ENCODE peak calls at places on chromosomes 2 and 18, in six cellular contexts. M is brain microvascular endothelial cell; F is tibial nerve; R is CD4-positive, CD25-positive, alpha-beta regulatory T cell; P is spleen; O is upper lobe of right lung. V is an unnamed sample.

GRCh38 chr2:122506620-122507019 is 751.2 kb downstream of the TSN start:
- DNase-seq in M (no peak), F (no peak), R (no peak), P (no peak), O (no peak), V (no peak)

GRCh38 chr18:76258209-76258608 is 236.8 kb downstream of the ZNF516 start:
- DNase-seq in M (no peak), F (no peak), R (no peak), P (no peak), O (no peak), V (no peak)

GRCh38 chr18:34943587-34943986 is 97.6 kb upstream of the MAPRE2 start:
- DNase-seq in M (no peak), F (no peak), R (no peak), P (no peak), O (no peak), V (no peak)

GRCh38 chr2:19349911-19350677 is 8.3 kb downstream of the OSR1 start:
- DNase-seq in M (peak), F (no peak), R (no peak), P (peak), O (peak), V (no peak)

GRCh38 chr18:22439447-22439846 is 21.7 kb upstream of the CTAGE1 start:
- DNase-seq in M (peak), F (no peak), R (no peak), P (no peak), O (no peak), V (peak)

GRCh38 chr2:15471606-15472005 is 89.5 kb downstream of the NBAS start:
- DNase-seq in M (no peak), F (no peak), R (no peak), P (no peak), O (no peak), V (no peak)

GRCh38 chr2:76861708-76862107 is 660.5 kb downstream of the LRRTM4 start:
- DNase-seq in M (peak), F (no peak), R (no peak), P (no peak), O (no peak), V (no peak)

GRCh38 chr2:40367652-40368051 is 84.2 kb downstream of the SLC8A1 start:
- DNase-seq in M (peak), F (no peak), R (no peak), P (no peak), O (no peak), V (no peak)

GRCh38 chr2:211503856-211504255 is 947.5 kb downstream of the CPS1 start:
- DNase-seq in M (no peak), F (no peak), R (no peak), P (no peak), O (no peak), V (no peak)

GRCh38 chr2:222287862-222288479 is 10.8 kb downstream of the PAX3 start:
- DNase-seq in M (no peak), F (no peak), R (no peak), P (no peak), O (no peak), V (no peak)

GRCh38 chr2:10329880-10330699 is 27.4 kb downstream of the HPCAL1 start:
- DNase-seq in M (peak), F (no peak), R (peak), P (no peak), O (no peak), V (peak)

GRCh38 chr2:222730346-222731065 is 59.0 kb downstream of the MOGAT1 start:
- DNase-seq in M (no peak), F (no peak), R (no peak), P (no peak), O (no peak), V (no peak)

GRCh38 chr2:122239440-122239839 is 484.0 kb downstream of the TSN start:
- DNase-seq in M (no peak), F (no peak), R (no peak), P (no peak), O (no peak), V (no peak)

GRCh38 chr2:112579280-112579679 is 5.1 kb upstream of the CHCHD5 start:
- DNase-seq in M (peak), F (no peak), R (no peak), P (no peak), O (no peak), V (peak)

GRCh38 chr2:111252436-111252835 is 131.7 kb downstream of the BCL2L11 start:
- DNase-seq in M (no peak), F (no peak), R (no peak), P (no peak), O (no peak), V (no peak)

GRCh38 chr2:45253151-45253550 is 243.9 kb upstream of the SIX2 start:
- DNase-seq in M (no peak), F (no peak), R (no peak), P (no peak), O (no peak), V (no peak)

GRCh38 chr2:134718956-134719814 is at the start of gene TMEM163:
- DNase-seq in M (no peak), F (no peak), R (no peak), P (peak), O (peak), V (no peak)

GRCh38 chr2:47173986-47174730 is 19.1 kb upstream of the STPG4 start:
- DNase-seq in M (no peak), F (no peak), R (no peak), P (no peak), O (no peak), V (no peak)

GRCh38 chr2:29751390-29751789 is 170.0 kb downstream of the ALK start:
- DNase-seq in M (no peak), F (no peak), R (no peak), P (no peak), O (no peak), V (no peak)

GRCh38 chr2:2827691-2828315 is 496.7 kb upstream of the MYT1L start:
- DNase-seq in M (no peak), F (no peak), R (no peak), P (peak), O (peak), V (peak)

GRCh38 chr18:79951545-79952456 is at the start of gene SLC66A2:
- DNase-seq in M (peak), F (peak), R (peak), P (peak), O (peak), V (peak)
- H3K27ac ChIP-seq in M (peak), F (peak), R (peak), P (peak), O (peak), V (peak)

DNA sequence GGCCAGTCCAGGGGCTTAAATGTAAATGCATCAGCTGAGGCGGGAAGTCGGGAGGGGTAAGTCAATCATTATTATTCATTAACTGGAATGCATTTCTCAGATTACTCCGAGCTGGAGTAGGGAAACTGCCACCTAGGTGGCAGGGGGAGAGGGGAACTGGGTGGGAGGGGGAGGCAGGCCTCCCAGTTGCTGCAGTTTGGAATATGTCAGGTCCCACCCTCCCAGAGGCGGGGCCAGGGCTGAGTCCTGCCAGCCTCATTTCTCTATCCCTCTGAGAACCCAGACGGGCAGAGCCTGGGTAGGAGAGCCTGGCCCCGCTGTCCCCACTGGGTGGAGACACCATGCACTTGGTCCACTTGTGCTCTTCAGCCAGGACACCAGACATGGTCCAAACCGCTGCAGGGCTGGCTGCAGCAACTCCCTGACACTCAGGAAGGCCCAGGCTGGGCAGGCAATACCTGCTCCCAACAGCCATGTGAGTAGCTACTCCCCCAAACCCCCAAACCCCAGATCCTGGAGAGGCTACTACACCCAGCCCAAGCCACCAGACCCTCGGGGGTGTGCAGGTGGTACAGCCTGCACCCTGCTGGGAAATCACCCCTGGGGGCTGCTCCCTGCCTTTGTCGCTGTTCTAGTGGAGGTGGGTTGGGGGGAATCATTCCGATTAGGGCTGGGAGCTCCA is at the start of gene GPBAR1:
- DNase-seq in M (no peak), F (no peak), R (no peak), P (no peak), O (peak), V (no peak)
- H3K27ac ChIP-seq in M (no peak), F (peak), R (no peak), P (peak), O (peak), V (no peak)

GRCh38 chr2:233384811-233385488 is 30.7 kb downstream of the DGKD start:
- DNase-seq in M (no peak), F (no peak), R (no peak), P (no peak), O (no peak), V (no peak)
- H3K27ac ChIP-seq in M (no peak), F (no peak), R (peak), P (peak), O (no peak), V (no peak)

DNA sequence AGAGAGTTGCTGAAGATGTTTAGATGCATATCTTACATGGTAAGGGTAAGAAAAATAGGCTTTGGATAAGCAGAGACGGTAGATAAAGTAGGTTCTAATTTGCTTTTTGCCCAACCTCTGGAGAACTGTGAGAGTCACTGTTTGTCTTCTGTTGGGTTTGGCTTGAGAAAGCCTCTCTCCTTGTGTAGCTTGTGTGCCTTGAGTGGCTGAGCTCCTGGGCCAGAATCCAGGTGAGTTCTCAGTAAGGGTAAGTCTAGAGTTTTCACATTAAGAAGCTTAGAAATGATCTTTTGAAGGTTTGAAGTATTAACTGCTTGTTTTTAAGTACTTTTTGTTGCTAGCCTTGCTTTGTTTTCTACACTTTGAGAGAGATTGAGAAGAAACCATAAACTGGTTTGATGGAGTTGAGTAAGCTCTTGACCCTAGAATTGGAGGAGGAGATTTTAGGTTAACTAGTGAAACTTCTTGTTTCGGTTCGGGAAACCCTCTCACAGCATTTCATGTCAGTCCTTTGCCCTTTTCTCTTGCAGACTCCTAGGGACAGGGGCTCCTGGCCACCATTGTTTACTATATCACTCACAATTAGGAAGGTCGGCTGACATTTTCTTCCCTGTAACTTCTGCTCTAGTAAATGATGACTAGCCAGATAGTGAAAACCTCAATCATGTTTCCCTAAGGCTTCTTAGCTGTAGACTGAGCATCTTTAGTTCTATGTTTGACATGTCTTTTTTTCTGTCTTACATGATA is 26.0 kb downstream of the MAP4K4 start:
- DNase-seq in M (no peak), F (no peak), R (no peak), P (no peak), O (no peak), V (no peak)
- H3K27ac ChIP-seq in M (no peak), F (no peak), R (peak), P (peak), O (peak), V (no peak)

GRCh38 chr2:236642125-236642524 is 72.5 kb downstream of the ACKR3 start:
- DNase-seq in M (no peak), F (peak), R (no peak), P (no peak), O (no peak), V (no peak)
- H3K27ac ChIP-seq in M (peak), F (peak), R (no peak), P (no peak), O (peak), V (peak)